ENCODE peak calls at places on chromosome 20, in nine cellular contexts. One of them, this sample, is unnamed.

GRCh38 chr20:14312001-14312400 is 25.4 kb downstream of the FLRT3 start:
- DNase-seq in AG08395: peak
- DNase-seq in activated CD4-positive, alpha-beta T cell treated with anti-CD3 and anti-CD28 coated beads for 1 hour: no peak
- DNase-seq in NCI-H1436: no peak
- DNase-seq in uterus: no peak
- DNase-seq in cerebellum: no peak
- DNase-seq in lung microvascular endothelial cell: no peak
- DNase-seq in left cardiac atrium: no peak
- DNase-seq in stimulated activated CD4-positive, alpha-beta T cell treated with anti-CD3 and anti-CD28 coated beads, Interleukin-4, amount 100 ng/mL, for 48 hours: no peak
- DNase-seq in this sample: no peak

GRCh38 chr20:1346322-1346969 is 17.5 kb upstream of the SDCBP2 start:
- DNase-seq in AG08395: no peak
- DNase-seq in activated CD4-positive, alpha-beta T cell treated with anti-CD3 and anti-CD28 coated beads for 1 hour: no peak
- DNase-seq in NCI-H1436: no peak
- DNase-seq in uterus: no peak
- DNase-seq in cerebellum: no peak
- DNase-seq in lung microvascular endothelial cell: no peak
- DNase-seq in left cardiac atrium: no peak
- DNase-seq in stimulated activated CD4-positive, alpha-beta T cell treated with anti-CD3 and anti-CD28 coated beads, Interleukin-4, amount 100 ng/mL, for 48 hours: no peak
- DNase-seq in this sample: no peak

GRCh38 chr20:25036331-25036936 is 21.5 kb downstream of the ACSS1 start:
- DNase-seq in AG08395: no peak
- DNase-seq in activated CD4-positive, alpha-beta T cell treated with anti-CD3 and anti-CD28 coated beads for 1 hour: no peak
- DNase-seq in NCI-H1436: no peak
- DNase-seq in uterus: no peak
- DNase-seq in cerebellum: no peak
- DNase-seq in lung microvascular endothelial cell: peak
- DNase-seq in left cardiac atrium: peak
- DNase-seq in stimulated activated CD4-positive, alpha-beta T cell treated with anti-CD3 and anti-CD28 coated beads, Interleukin-4, amount 100 ng/mL, for 48 hours: no peak
- DNase-seq in this sample: no peak

GRCh38 chr20:40990542-40991120 is 38.0 kb upstream of the TOP1 start:
- DNase-seq in AG08395: peak
- DNase-seq in activated CD4-positive, alpha-beta T cell treated with anti-CD3 and anti-CD28 coated beads for 1 hour: peak
- DNase-seq in NCI-H1436: peak
- DNase-seq in uterus: peak
- DNase-seq in cerebellum: peak
- DNase-seq in lung microvascular endothelial cell: peak
- DNase-seq in left cardiac atrium: peak
- DNase-seq in stimulated activated CD4-positive, alpha-beta T cell treated with anti-CD3 and anti-CD28 coated beads, Interleukin-4, amount 100 ng/mL, for 48 hours: peak
- DNase-seq in this sample: peak

GRCh38 chr20:63539441-63540370 is 2.5 kb upstream of the PTK6 start:
- DNase-seq in AG08395: no peak
- DNase-seq in activated CD4-positive, alpha-beta T cell treated with anti-CD3 and anti-CD28 coated beads for 1 hour: no peak
- DNase-seq in NCI-H1436: no peak
- DNase-seq in uterus: no peak
- DNase-seq in cerebellum: no peak
- DNase-seq in lung microvascular endothelial cell: no peak
- DNase-seq in left cardiac atrium: no peak
- DNase-seq in stimulated activated CD4-positive, alpha-beta T cell treated with anti-CD3 and anti-CD28 coated beads, Interleukin-4, amount 100 ng/mL, for 48 hours: no peak
- DNase-seq in this sample: no peak

GRCh38 chr20:62780204-62780603 is 16.1 kb upstream of the MRGBP start:
- DNase-seq in AG08395: no peak
- DNase-seq in activated CD4-positive, alpha-beta T cell treated with anti-CD3 and anti-CD28 coated beads for 1 hour: no peak
- DNase-seq in NCI-H1436: no peak
- DNase-seq in uterus: no peak
- DNase-seq in cerebellum: peak
- DNase-seq in lung microvascular endothelial cell: no peak
- DNase-seq in left cardiac atrium: no peak
- DNase-seq in stimulated activated CD4-positive, alpha-beta T cell treated with anti-CD3 and anti-CD28 coated beads, Interleukin-4, amount 100 ng/mL, for 48 hours: no peak
- DNase-seq in this sample: peak

GRCh38 chr20:17938889-17939619 is 29.5 kb downstream of the SNX5 start:
- DNase-seq in AG08395: peak
- DNase-seq in activated CD4-positive, alpha-beta T cell treated with anti-CD3 and anti-CD28 coated beads for 1 hour: peak
- DNase-seq in NCI-H1436: peak
- DNase-seq in uterus: peak
- DNase-seq in cerebellum: peak
- DNase-seq in lung microvascular endothelial cell: peak
- DNase-seq in left cardiac atrium: peak
- DNase-seq in stimulated activated CD4-positive, alpha-beta T cell treated with anti-CD3 and anti-CD28 coated beads, Interleukin-4, amount 100 ng/mL, for 48 hours: peak
- DNase-seq in this sample: peak

GRCh38 chr20:31698803-31699718 is 23.6 kb downstream of the BCL2L1 start:
- DNase-seq in AG08395: peak
- DNase-seq in activated CD4-positive, alpha-beta T cell treated with anti-CD3 and anti-CD28 coated beads for 1 hour: no peak
- DNase-seq in NCI-H1436: peak
- DNase-seq in uterus: peak
- DNase-seq in cerebellum: no peak
- DNase-seq in lung microvascular endothelial cell: peak
- DNase-seq in left cardiac atrium: peak
- DNase-seq in stimulated activated CD4-positive, alpha-beta T cell treated with anti-CD3 and anti-CD28 coated beads, Interleukin-4, amount 100 ng/mL, for 48 hours: no peak
- DNase-seq in this sample: no peak

GRCh38 chr20:33309631-33310030 is 26.6 kb downstream of the BPIFB1 start:
- DNase-seq in AG08395: no peak
- DNase-seq in activated CD4-positive, alpha-beta T cell treated with anti-CD3 and anti-CD28 coated beads for 1 hour: no peak
- DNase-seq in NCI-H1436: no peak
- DNase-seq in uterus: no peak
- DNase-seq in cerebellum: no peak
- DNase-seq in lung microvascular endothelial cell: no peak
- DNase-seq in left cardiac atrium: no peak
- DNase-seq in stimulated activated CD4-positive, alpha-beta T cell treated with anti-CD3 and anti-CD28 coated beads, Interleukin-4, amount 100 ng/mL, for 48 hours: no peak
- DNase-seq in this sample: peak

GRCh38 chr20:22583773-22584629 is at the start of gene FOXA2:
- DNase-seq in AG08395: no peak
- DNase-seq in activated CD4-positive, alpha-beta T cell treated with anti-CD3 and anti-CD28 coated beads for 1 hour: no peak
- DNase-seq in NCI-H1436: peak
- DNase-seq in uterus: no peak
- DNase-seq in cerebellum: no peak
- DNase-seq in lung microvascular endothelial cell: no peak
- DNase-seq in left cardiac atrium: no peak
- DNase-seq in stimulated activated CD4-positive, alpha-beta T cell treated with anti-CD3 and anti-CD28 coated beads, Interleukin-4, amount 100 ng/mL, for 48 hours: no peak
- DNase-seq in this sample: no peak

GRCh38 chr20:10696650-10697049 is 22.9 kb upstream of the JAG1 start:
- DNase-seq in AG08395: no peak
- DNase-seq in activated CD4-positive, alpha-beta T cell treated with anti-CD3 and anti-CD28 coated beads for 1 hour: no peak
- DNase-seq in NCI-H1436: no peak
- DNase-seq in uterus: no peak
- DNase-seq in cerebellum: no peak
- DNase-seq in lung microvascular endothelial cell: no peak
- DNase-seq in left cardiac atrium: no peak
- DNase-seq in stimulated activated CD4-positive, alpha-beta T cell treated with anti-CD3 and anti-CD28 coated beads, Interleukin-4, amount 100 ng/mL, for 48 hours: no peak
- DNase-seq in this sample: no peak

GRCh38 chr20:35618372-35619131 is 2.9 kb downstream of the SPAG4 start:
- DNase-seq in AG08395: peak
- DNase-seq in activated CD4-positive, alpha-beta T cell treated with anti-CD3 and anti-CD28 coated beads for 1 hour: no peak
- DNase-seq in NCI-H1436: no peak
- DNase-seq in uterus: peak
- DNase-seq in cerebellum: no peak
- DNase-seq in lung microvascular endothelial cell: peak
- DNase-seq in left cardiac atrium: no peak
- DNase-seq in stimulated activated CD4-positive, alpha-beta T cell treated with anti-CD3 and anti-CD28 coated beads, Interleukin-4, amount 100 ng/mL, for 48 hours: no peak
- DNase-seq in this sample: no peak

GRCh38 chr20:1469925-1470571 is 3.4 kb upstream of the NSFL1C start:
- DNase-seq in AG08395: peak
- DNase-seq in activated CD4-positive, alpha-beta T cell treated with anti-CD3 and anti-CD28 coated beads for 1 hour: no peak
- DNase-seq in NCI-H1436: peak
- DNase-seq in uterus: peak
- DNase-seq in cerebellum: peak
- DNase-seq in lung microvascular endothelial cell: peak
- DNase-seq in left cardiac atrium: peak
- DNase-seq in stimulated activated CD4-positive, alpha-beta T cell treated with anti-CD3 and anti-CD28 coated beads, Interleukin-4, amount 100 ng/mL, for 48 hours: peak
- DNase-seq in this sample: peak

GRCh38 chr20:25987073-25987927 is 290.6 kb upstream of the ZNF337 start:
- DNase-seq in AG08395: peak
- DNase-seq in activated CD4-positive, alpha-beta T cell treated with anti-CD3 and anti-CD28 coated beads for 1 hour: peak
- DNase-seq in NCI-H1436: peak
- DNase-seq in uterus: peak
- DNase-seq in cerebellum: no peak
- DNase-seq in lung microvascular endothelial cell: peak
- DNase-seq in left cardiac atrium: peak
- DNase-seq in stimulated activated CD4-positive, alpha-beta T cell treated with anti-CD3 and anti-CD28 coated beads, Interleukin-4, amount 100 ng/mL, for 48 hours: peak
- DNase-seq in this sample: peak

GRCh38 chr20:51500311-51500710 is 42.2 kb downstream of the NFATC2 start:
- DNase-seq in AG08395: no peak
- DNase-seq in activated CD4-positive, alpha-beta T cell treated with anti-CD3 and anti-CD28 coated beads for 1 hour: no peak
- DNase-seq in NCI-H1436: no peak
- DNase-seq in uterus: no peak
- DNase-seq in cerebellum: no peak
- DNase-seq in lung microvascular endothelial cell: no peak
- DNase-seq in left cardiac atrium: no peak
- DNase-seq in stimulated activated CD4-positive, alpha-beta T cell treated with anti-CD3 and anti-CD28 coated beads, Interleukin-4, amount 100 ng/mL, for 48 hours: peak
- DNase-seq in this sample: no peak

GRCh38 chr20:36855241-36855657 is 20.7 kb upstream of the TLDC2 start:
- DNase-seq in AG08395: no peak
- DNase-seq in activated CD4-positive, alpha-beta T cell treated with anti-CD3 and anti-CD28 coated beads for 1 hour: no peak
- DNase-seq in NCI-H1436: no peak
- DNase-seq in uterus: no peak
- DNase-seq in cerebellum: no peak
- DNase-seq in lung microvascular endothelial cell: peak
- DNase-seq in left cardiac atrium: no peak
- DNase-seq in stimulated activated CD4-positive, alpha-beta T cell treated with anti-CD3 and anti-CD28 coated beads, Interleukin-4, amount 100 ng/mL, for 48 hours: no peak
- DNase-seq in this sample: no peak

GRCh38 chr20:46568570-46569129 is 18.2 kb upstream of the OCSTAMP start:
- DNase-seq in AG08395: peak
- DNase-seq in activated CD4-positive, alpha-beta T cell treated with anti-CD3 and anti-CD28 coated beads for 1 hour: no peak
- DNase-seq in NCI-H1436: peak
- DNase-seq in uterus: peak
- DNase-seq in cerebellum: peak
- DNase-seq in lung microvascular endothelial cell: peak
- DNase-seq in left cardiac atrium: peak
- DNase-seq in stimulated activated CD4-positive, alpha-beta T cell treated with anti-CD3 and anti-CD28 coated beads, Interleukin-4, amount 100 ng/mL, for 48 hours: no peak
- DNase-seq in this sample: peak

GRCh38 chr20:19735446-19735845 is 22.6 kb upstream of the RIN2 start:
- DNase-seq in AG08395: peak
- DNase-seq in activated CD4-positive, alpha-beta T cell treated with anti-CD3 and anti-CD28 coated beads for 1 hour: no peak
- DNase-seq in NCI-H1436: peak
- DNase-seq in uterus: peak
- DNase-seq in cerebellum: no peak
- DNase-seq in lung microvascular endothelial cell: peak
- DNase-seq in left cardiac atrium: peak
- DNase-seq in stimulated activated CD4-positive, alpha-beta T cell treated with anti-CD3 and anti-CD28 coated beads, Interleukin-4, amount 100 ng/mL, for 48 hours: peak
- DNase-seq in this sample: peak

GRCh38 chr20:35433337-35433736 is 4.7 kb downstream of the GDF5 start:
- DNase-seq in AG08395: no peak
- DNase-seq in activated CD4-positive, alpha-beta T cell treated with anti-CD3 and anti-CD28 coated beads for 1 hour: no peak
- DNase-seq in NCI-H1436: no peak
- DNase-seq in uterus: no peak
- DNase-seq in cerebellum: no peak
- DNase-seq in lung microvascular endothelial cell: no peak
- DNase-seq in left cardiac atrium: no peak
- DNase-seq in stimulated activated CD4-positive, alpha-beta T cell treated with anti-CD3 and anti-CD28 coated beads, Interleukin-4, amount 100 ng/mL, for 48 hours: no peak
- DNase-seq in this sample: no peak

GRCh38 chr20:50848846-50849673 is 54.2 kb downstream of the BCAS4 start:
- DNase-seq in AG08395: no peak
- DNase-seq in activated CD4-positive, alpha-beta T cell treated with anti-CD3 and anti-CD28 coated beads for 1 hour: no peak
- DNase-seq in NCI-H1436: no peak
- DNase-seq in uterus: peak
- DNase-seq in cerebellum: peak
- DNase-seq in lung microvascular endothelial cell: no peak
- DNase-seq in left cardiac atrium: no peak
- DNase-seq in stimulated activated CD4-positive, alpha-beta T cell treated with anti-CD3 and anti-CD28 coated beads, Interleukin-4, amount 100 ng/mL, for 48 hours: no peak
- DNase-seq in this sample: no peak

GRCh38 chr20:50019466-50020256 is 36.9 kb downstream of the SNAI1 start:
- DNase-seq in AG08395: no peak
- DNase-seq in activated CD4-positive, alpha-beta T cell treated with anti-CD3 and anti-CD28 coated beads for 1 hour: no peak
- DNase-seq in NCI-H1436: no peak
- DNase-seq in uterus: no peak
- DNase-seq in cerebellum: no peak
- DNase-seq in lung microvascular endothelial cell: no peak
- DNase-seq in left cardiac atrium: peak
- DNase-seq in stimulated activated CD4-positive, alpha-beta T cell treated with anti-CD3 and anti-CD28 coated beads, Interleukin-4, amount 100 ng/mL, for 48 hours: no peak
- DNase-seq in this sample: no peak

GRCh38 chr20:47124235-47124717 is 229.6 kb downstream of the EYA2 start:
- DNase-seq in AG08395: no peak
- DNase-seq in activated CD4-positive, alpha-beta T cell treated with anti-CD3 and anti-CD28 coated beads for 1 hour: no peak
- DNase-seq in NCI-H1436: no peak
- DNase-seq in uterus: no peak
- DNase-seq in cerebellum: no peak
- DNase-seq in lung microvascular endothelial cell: no peak
- DNase-seq in left cardiac atrium: no peak
- DNase-seq in stimulated activated CD4-positive, alpha-beta T cell treated with anti-CD3 and anti-CD28 coated beads, Interleukin-4, amount 100 ng/mL, for 48 hours: no peak
- DNase-seq in this sample: no peak

GRCh38 chr20:23669327-23669726 is 19.5 kb downstream of the CST4 start:
- DNase-seq in AG08395: no peak
- DNase-seq in activated CD4-positive, alpha-beta T cell treated with anti-CD3 and anti-CD28 coated beads for 1 hour: no peak
- DNase-seq in NCI-H1436: no peak
- DNase-seq in uterus: no peak
- DNase-seq in cerebellum: no peak
- DNase-seq in lung microvascular endothelial cell: no peak
- DNase-seq in left cardiac atrium: no peak
- DNase-seq in stimulated activated CD4-positive, alpha-beta T cell treated with anti-CD3 and anti-CD28 coated beads, Interleukin-4, amount 100 ng/mL, for 48 hours: no peak
- DNase-seq in this sample: no peak

GRCh38 chr20:57620274-57620990 is at the start of gene ZBP1:
- DNase-seq in AG08395: no peak
- DNase-seq in activated CD4-positive, alpha-beta T cell treated with anti-CD3 and anti-CD28 coated beads for 1 hour: peak
- DNase-seq in NCI-H1436: no peak
- DNase-seq in uterus: no peak
- DNase-seq in cerebellum: no peak
- DNase-seq in lung microvascular endothelial cell: no peak
- DNase-seq in left cardiac atrium: no peak
- DNase-seq in stimulated activated CD4-positive, alpha-beta T cell treated with anti-CD3 and anti-CD28 coated beads, Interleukin-4, amount 100 ng/mL, for 48 hours: peak
- DNase-seq in this sample: no peak

GRCh38 chr20:10447028-10447427 is 11.9 kb downstream of the SLX4IP start:
- DNase-seq in AG08395: peak
- DNase-seq in activated CD4-positive, alpha-beta T cell treated with anti-CD3 and anti-CD28 coated beads for 1 hour: peak
- DNase-seq in NCI-H1436: peak
- DNase-seq in uterus: no peak
- DNase-seq in cerebellum: no peak
- DNase-seq in lung microvascular endothelial cell: peak
- DNase-seq in left cardiac atrium: no peak
- DNase-seq in stimulated activated CD4-positive, alpha-beta T cell treated with anti-CD3 and anti-CD28 coated beads, Interleukin-4, amount 100 ng/mL, for 48 hours: peak
- DNase-seq in this sample: peak

This sample was measured in NCI-H2171.